ENCODE peak calls at places on chromosomes 4 and X, in four cellular contexts. A, U, M and K are unnamed samples.

GRCh38 chr4:128385199-128385598 is 97.6 kb upstream of the PGRMC2 start:
- DNase-seq in A (no peak), U (no peak), M (no peak), K (no peak)

GRCh38 chr4:762211-763190 is 56.9 kb downstream of the PCGF3 start:
- DNase-seq in A (peak), U (no peak), M (no peak), K (peak)

GRCh38 chr4:87908341-87908740 is 67.2 kb upstream of the SPP1 start:
- DNase-seq in A (no peak), U (no peak), M (no peak), K (no peak)

GRCh38 chr4:27357283-27357682 is 496.6 kb downstream of the STIM2 start:
- DNase-seq in A (no peak), U (no peak), M (no peak), K (no peak)

GRCh38 chr4:185134176-185134869 is 8.7 kb upstream of the SLC25A4 start:
- DNase-seq in A (peak), U (no peak), M (peak), K (peak)

GRCh38 chrX:131704136-131704695 is 160.3 kb downstream of the OR13H1 start:
- DNase-seq in A (no peak), U (peak), M (no peak), K (peak)

GRCh38 chrX:110178179-110178865 is 139.6 kb downstream of the AMMECR1 start:
- DNase-seq in A (no peak), U (no peak), M (peak), K (no peak)

GRCh38 chr4:140250989-140251552 is 97.1 kb upstream of the MAML3 start:
- DNase-seq in A (no peak), U (no peak), M (no peak), K (no peak)

GRCh38 chrX:151973262-151973661 is 1.2 kb downstream of the GABRE start:
- DNase-seq in A (no peak), U (no peak), M (no peak), K (no peak)

GRCh38 chrX:45788315-45788714 is 587.6 kb upstream of the DIPK2B start:
- DNase-seq in A (no peak), U (no peak), M (no peak), K (no peak)

GRCh38 chr4:115720611-115721010 is 607.2 kb upstream of the NDST4 start:
- DNase-seq in A (no peak), U (no peak), M (no peak), K (no peak)

GRCh38 chrX:47960400-47960799 is 43.4 kb downstream of the ZNF182 start:
- DNase-seq in A (no peak), U (no peak), M (no peak), K (no peak)

GRCh38 chrX:47956016-47956415 is 47.8 kb downstream of the ZNF182 start:
- DNase-seq in A (no peak), U (no peak), M (no peak), K (no peak)

GRCh38 chrX:47958943-47959342 is 44.8 kb downstream of the ZNF182 start:
- DNase-seq in A (peak), U (no peak), M (no peak), K (peak)
- TF ChIP-seq ELF4 in A (no peak), U (no peak), M (no peak), K (no peak)

GRCh38 chr4:7295917-7296660 is 103.8 kb downstream of the SORCS2 start:
- DNase-seq in A (no peak), U (peak), M (peak), K (peak)

GRCh38 chr4:7293703-7294102 is 101.4 kb downstream of the SORCS2 start:
- DNase-seq in A (no peak), U (no peak), M (no peak), K (no peak)

GRCh38 chr4:7296661-7297335 is 104.5 kb downstream of the SORCS2 start:
- DNase-seq in A (no peak), U (no peak), M (no peak), K (no peak)

GRCh38 chr4:7294176-7294756 is 101.9 kb downstream of the SORCS2 start:
- DNase-seq in A (no peak), U (no peak), M (no peak), K (no peak)

DNA sequence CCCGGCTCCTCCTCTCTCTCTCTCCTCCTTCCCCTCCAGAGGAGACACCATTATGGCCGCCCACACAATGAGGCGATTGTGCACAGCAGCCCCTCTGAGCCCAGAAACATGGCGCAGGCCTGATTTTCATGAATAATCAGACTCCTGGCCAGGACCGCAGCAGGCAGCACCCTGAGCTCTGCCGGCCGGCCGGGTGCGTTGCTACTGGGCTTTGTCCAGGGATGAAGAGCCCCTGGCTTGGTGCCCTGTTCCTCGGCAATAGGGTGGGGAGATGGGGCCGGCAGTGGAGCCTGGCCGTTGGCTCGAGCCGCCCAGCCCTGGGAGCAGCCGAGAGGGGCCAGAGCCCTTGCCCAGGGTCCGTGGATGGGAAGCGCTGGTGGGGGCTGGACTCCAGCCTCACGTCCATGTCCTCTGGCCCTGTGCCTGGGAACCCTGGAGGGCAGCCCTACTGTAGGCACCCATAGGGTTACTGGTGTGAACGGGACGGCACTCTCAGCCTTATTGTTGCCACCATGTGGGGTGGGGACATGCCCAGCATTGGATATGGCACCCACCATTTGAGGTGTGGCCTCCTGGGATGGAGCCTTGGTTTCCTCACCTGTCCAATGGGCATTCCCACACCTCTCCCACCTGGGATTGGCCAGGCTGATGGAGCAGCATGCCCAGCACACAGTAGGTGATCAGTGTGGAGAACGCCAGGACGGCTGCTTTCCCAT is 103.0 kb downstream of the SORCS2 start:
- DNase-seq in A (no peak), U (no peak), M (no peak), K (no peak)
- TF ChIP-seq ELF4 in A (no peak), U (no peak), M (no peak), K (no peak)

GRCh38 chr4:25900901-25901500 is 13.0 kb upstream of the SMIM20 start:
- DNase-seq in A (no peak), U (no peak), M (no peak), K (no peak)
- TF ChIP-seq ELF4 in A (no peak), U (no peak), M (no peak), K (no peak)

GRCh38 chr4:133377286-133377685 is 228.2 kb downstream of the PCDH10 start:
- DNase-seq in A (no peak), U (peak), M (no peak), K (no peak)
- TF ChIP-seq ELF4 in A (no peak), U (no peak), M (no peak), K (no peak)

DNA sequence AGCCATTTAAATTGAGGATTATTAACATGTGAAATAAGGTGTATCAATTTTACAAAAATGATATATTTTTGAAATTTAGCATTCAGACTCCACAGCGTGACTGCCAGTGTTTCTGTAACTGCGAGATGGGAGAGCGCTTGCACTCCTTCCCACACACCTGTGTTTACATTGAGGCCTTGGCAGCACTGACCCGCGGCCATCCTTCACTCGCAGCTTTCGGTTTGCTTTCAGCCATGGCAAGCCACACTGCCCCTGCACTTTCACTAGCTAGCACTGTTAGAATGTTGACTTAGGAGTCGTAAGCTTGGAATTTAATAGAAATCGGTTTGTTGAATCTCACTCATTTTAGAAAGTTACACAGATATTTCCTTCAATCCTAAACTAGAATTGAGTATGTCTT is 136.2 kb downstream of the CFAP299 start:
- DNase-seq in A (no peak), U (peak), M (no peak), K (peak)
- TF ChIP-seq ELF4 in A (no peak), U (no peak), M (no peak), K (no peak)

DNA sequence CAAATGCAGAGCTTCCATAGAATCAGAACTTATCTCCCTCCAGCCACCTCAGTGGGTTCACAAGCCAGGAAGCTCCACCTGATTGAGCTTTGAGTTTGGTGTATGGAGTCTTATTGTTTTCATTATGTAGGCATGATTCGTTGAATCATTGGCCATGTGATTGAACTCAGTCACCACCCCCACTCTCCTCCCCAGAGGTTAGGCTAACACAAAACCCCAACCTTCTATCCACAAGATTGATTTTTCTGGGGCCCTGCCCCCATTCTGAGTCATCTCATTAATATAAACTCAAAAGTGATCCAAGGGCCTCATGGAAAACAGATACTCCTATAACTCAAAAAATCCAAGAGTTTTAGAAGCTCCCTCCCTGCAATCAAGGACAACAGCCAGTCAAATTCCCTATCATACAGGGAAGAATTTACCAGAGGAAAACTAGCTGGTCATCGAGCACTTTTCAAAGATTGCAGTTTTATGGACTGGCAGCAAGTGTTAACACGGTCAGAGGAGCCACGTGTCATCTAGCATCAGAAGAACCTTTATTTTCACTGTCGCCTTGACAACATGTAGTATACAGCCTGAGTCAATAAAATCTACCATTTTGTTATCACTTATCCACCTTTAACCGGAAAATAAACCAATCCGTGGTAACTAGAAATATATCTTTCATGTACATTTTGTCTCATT is 35.9 kb upstream of the GUCY1B1 start:
- DNase-seq in A (no peak), U (no peak), M (no peak), K (no peak)
- TF ChIP-seq ELF4 in A (no peak), U (no peak), M (no peak), K (no peak)

GRCh38 chr4:18813055-18813454 is 791.5 kb upstream of the LCORL start:
- DNase-seq in A (no peak), U (no peak), M (no peak), K (no peak)

GRCh38 chr4:18813771-18814170 is 792.2 kb upstream of the LCORL start:
- DNase-seq in A (no peak), U (no peak), M (no peak), K (no peak)

GRCh38 chr4:18816228-18816891 is 794.8 kb upstream of the LCORL start:
- DNase-seq in A (no peak), U (no peak), M (no peak), K (no peak)

GRCh38 chr4:18815081-18815778 is 793.7 kb upstream of the LCORL start:
- DNase-seq in A (no peak), U (no peak), M (no peak), K (no peak)

GRCh38 chr4:18815779-18816173 is 794.2 kb upstream of the LCORL start:
- DNase-seq in A (no peak), U (no peak), M (no peak), K (no peak)
- TF ChIP-seq ELF4 in A (no peak), U (no peak), M (no peak), K (no peak)